ENCODE peak calls at places on chromosomes 12 and 14, in seven cellular contexts. One of them, this sample, is unnamed.

GRCh38 chr12:126397071-126397571 is 1331.9 kb downstream of the AACS start:
- DNase-seq in AG04450: no peak
- DNase-seq in astrocyte of the spinal cord: peak
- DNase-seq in PC-3: peak
- DNase-seq in ovary: no peak
- DNase-seq in CD4-positive, alpha-beta T cell: no peak
- DNase-seq in activated CD8-positive, alpha-beta T cell treated with anti-CD3 and anti-CD28 coated beads for 36 hours: no peak
- DNase-seq in this sample: peak

GRCh38 chr14:89330236-89331002 is 86.6 kb downstream of the FOXN3 start:
- DNase-seq in AG04450: peak
- DNase-seq in astrocyte of the spinal cord: peak
- DNase-seq in PC-3: no peak
- DNase-seq in ovary: peak
- DNase-seq in CD4-positive, alpha-beta T cell: no peak
- DNase-seq in activated CD8-positive, alpha-beta T cell treated with anti-CD3 and anti-CD28 coated beads for 36 hours: no peak
- DNase-seq in this sample: peak

GRCh38 chr14:60356921-60357550 is 108.0 kb downstream of the PPM1A start:
- DNase-seq in AG04450: no peak
- DNase-seq in astrocyte of the spinal cord: peak
- DNase-seq in PC-3: no peak
- DNase-seq in ovary: no peak
- DNase-seq in CD4-positive, alpha-beta T cell: no peak
- DNase-seq in activated CD8-positive, alpha-beta T cell treated with anti-CD3 and anti-CD28 coated beads for 36 hours: no peak
- DNase-seq in this sample: no peak

GRCh38 chr12:111596985-111597730 is 2.0 kb downstream of the ATXN2 start:
- DNase-seq in AG04450: no peak
- DNase-seq in astrocyte of the spinal cord: peak
- DNase-seq in PC-3: peak
- DNase-seq in ovary: peak
- DNase-seq in CD4-positive, alpha-beta T cell: no peak
- DNase-seq in activated CD8-positive, alpha-beta T cell treated with anti-CD3 and anti-CD28 coated beads for 36 hours: peak
- DNase-seq in this sample: no peak

GRCh38 chr14:103123634-103124500 is 606 bp downstream of the TNFAIP2 start:
- DNase-seq in AG04450: no peak
- DNase-seq in astrocyte of the spinal cord: no peak
- DNase-seq in PC-3: peak
- DNase-seq in ovary: peak
- DNase-seq in CD4-positive, alpha-beta T cell: no peak
- DNase-seq in activated CD8-positive, alpha-beta T cell treated with anti-CD3 and anti-CD28 coated beads for 36 hours: no peak
- DNase-seq in this sample: no peak

GRCh38 chr14:96077983-96078686 is 39.0 kb downstream of the C14orf132 start:
- DNase-seq in AG04450: no peak
- DNase-seq in astrocyte of the spinal cord: no peak
- DNase-seq in PC-3: no peak
- DNase-seq in ovary: no peak
- DNase-seq in CD4-positive, alpha-beta T cell: no peak
- DNase-seq in activated CD8-positive, alpha-beta T cell treated with anti-CD3 and anti-CD28 coated beads for 36 hours: no peak
- DNase-seq in this sample: no peak

GRCh38 chr14:39582028-39582654 is 149.9 kb upstream of the FBXO33 start:
- DNase-seq in AG04450: no peak
- DNase-seq in astrocyte of the spinal cord: no peak
- DNase-seq in PC-3: no peak
- DNase-seq in ovary: no peak
- DNase-seq in CD4-positive, alpha-beta T cell: no peak
- DNase-seq in activated CD8-positive, alpha-beta T cell treated with anti-CD3 and anti-CD28 coated beads for 36 hours: no peak
- DNase-seq in this sample: no peak

GRCh38 chr12:123971770-123972447 is 722 bp downstream of the CCDC92 start:
- DNase-seq in AG04450: no peak
- DNase-seq in astrocyte of the spinal cord: peak
- DNase-seq in PC-3: peak
- DNase-seq in ovary: peak
- DNase-seq in CD4-positive, alpha-beta T cell: peak
- DNase-seq in activated CD8-positive, alpha-beta T cell treated with anti-CD3 and anti-CD28 coated beads for 36 hours: peak
- DNase-seq in this sample: no peak

GRCh38 chr12:117022465-117022864 is 76.8 kb downstream of the TESC start:
- DNase-seq in AG04450: no peak
- DNase-seq in astrocyte of the spinal cord: no peak
- DNase-seq in PC-3: no peak
- DNase-seq in ovary: no peak
- DNase-seq in CD4-positive, alpha-beta T cell: no peak
- DNase-seq in activated CD8-positive, alpha-beta T cell treated with anti-CD3 and anti-CD28 coated beads for 36 hours: no peak
- DNase-seq in this sample: no peak
- TF ChIP-seq CTCF in AG04450: no peak
- TF ChIP-seq CTCF in astrocyte of the spinal cord: no peak
- TF ChIP-seq CTCF in PC-3: no peak
- TF ChIP-seq CTCF in ovary: no peak
- TF ChIP-seq CTCF in CD4-positive, alpha-beta T cell: no peak
- TF ChIP-seq CTCF in activated CD8-positive, alpha-beta T cell treated with anti-CD3 and anti-CD28 coated beads for 36 hours: no peak
- TF ChIP-seq CTCF in this sample: no peak

GRCh38 chr12:130969223-130969622 is 15.5 kb downstream of the ADGRD1 start:
- DNase-seq in AG04450: no peak
- DNase-seq in astrocyte of the spinal cord: no peak
- DNase-seq in PC-3: no peak
- DNase-seq in ovary: no peak
- DNase-seq in CD4-positive, alpha-beta T cell: no peak
- DNase-seq in activated CD8-positive, alpha-beta T cell treated with anti-CD3 and anti-CD28 coated beads for 36 hours: no peak
- DNase-seq in this sample: no peak
- TF ChIP-seq CTCF in AG04450: no peak
- TF ChIP-seq CTCF in astrocyte of the spinal cord: no peak
- TF ChIP-seq CTCF in PC-3: no peak
- TF ChIP-seq CTCF in ovary: no peak
- TF ChIP-seq CTCF in CD4-positive, alpha-beta T cell: no peak
- TF ChIP-seq CTCF in activated CD8-positive, alpha-beta T cell treated with anti-CD3 and anti-CD28 coated beads for 36 hours: no peak
- TF ChIP-seq CTCF in this sample: no peak

GRCh38 chr12:56315626-56316473 is at the start of gene CNPY2:
- DNase-seq in AG04450: peak
- DNase-seq in astrocyte of the spinal cord: peak
- DNase-seq in PC-3: peak
- DNase-seq in ovary: peak
- DNase-seq in CD4-positive, alpha-beta T cell: peak
- DNase-seq in activated CD8-positive, alpha-beta T cell treated with anti-CD3 and anti-CD28 coated beads for 36 hours: peak
- DNase-seq in this sample: peak
- TF ChIP-seq CTCF in AG04450: no peak
- TF ChIP-seq CTCF in astrocyte of the spinal cord: no peak
- TF ChIP-seq CTCF in PC-3: peak
- TF ChIP-seq CTCF in ovary: no peak
- TF ChIP-seq CTCF in CD4-positive, alpha-beta T cell: no peak
- TF ChIP-seq CTCF in activated CD8-positive, alpha-beta T cell treated with anti-CD3 and anti-CD28 coated beads for 36 hours: no peak
- TF ChIP-seq CTCF in this sample: no peak

GRCh38 chr12:68013181-68013580 is 23.9 kb downstream of the IFNG-AS1 start:
- DNase-seq in AG04450: no peak
- DNase-seq in astrocyte of the spinal cord: no peak
- DNase-seq in PC-3: no peak
- DNase-seq in ovary: no peak
- DNase-seq in CD4-positive, alpha-beta T cell: no peak
- DNase-seq in activated CD8-positive, alpha-beta T cell treated with anti-CD3 and anti-CD28 coated beads for 36 hours: no peak
- DNase-seq in this sample: no peak
- TF ChIP-seq CTCF in AG04450: no peak
- TF ChIP-seq CTCF in astrocyte of the spinal cord: no peak
- TF ChIP-seq CTCF in PC-3: no peak
- TF ChIP-seq CTCF in ovary: no peak
- TF ChIP-seq CTCF in CD4-positive, alpha-beta T cell: no peak
- TF ChIP-seq CTCF in activated CD8-positive, alpha-beta T cell treated with anti-CD3 and anti-CD28 coated beads for 36 hours: no peak
- TF ChIP-seq CTCF in this sample: no peak

GRCh38 chr14:52012635-52013034 is 23.3 kb downstream of the RTRAF start:
- DNase-seq in AG04450: no peak
- DNase-seq in astrocyte of the spinal cord: peak
- DNase-seq in PC-3: no peak
- DNase-seq in ovary: peak
- DNase-seq in CD4-positive, alpha-beta T cell: no peak
- DNase-seq in activated CD8-positive, alpha-beta T cell treated with anti-CD3 and anti-CD28 coated beads for 36 hours: no peak
- DNase-seq in this sample: no peak

GRCh38 chr14:52014601-52015267 is 25.4 kb downstream of the RTRAF start:
- DNase-seq in AG04450: no peak
- DNase-seq in astrocyte of the spinal cord: no peak
- DNase-seq in PC-3: no peak
- DNase-seq in ovary: no peak
- DNase-seq in CD4-positive, alpha-beta T cell: no peak
- DNase-seq in activated CD8-positive, alpha-beta T cell treated with anti-CD3 and anti-CD28 coated beads for 36 hours: no peak
- DNase-seq in this sample: no peak

GRCh38 chr14:52011557-52011956 is 22.2 kb downstream of the RTRAF start:
- DNase-seq in AG04450: no peak
- DNase-seq in astrocyte of the spinal cord: no peak
- DNase-seq in PC-3: no peak
- DNase-seq in ovary: no peak
- DNase-seq in CD4-positive, alpha-beta T cell: no peak
- DNase-seq in activated CD8-positive, alpha-beta T cell treated with anti-CD3 and anti-CD28 coated beads for 36 hours: no peak
- DNase-seq in this sample: no peak

GRCh38 chr14:52015411-52016030 is 26.2 kb downstream of the RTRAF start:
- DNase-seq in AG04450: no peak
- DNase-seq in astrocyte of the spinal cord: peak
- DNase-seq in PC-3: peak
- DNase-seq in ovary: no peak
- DNase-seq in CD4-positive, alpha-beta T cell: no peak
- DNase-seq in activated CD8-positive, alpha-beta T cell treated with anti-CD3 and anti-CD28 coated beads for 36 hours: peak
- DNase-seq in this sample: no peak

GRCh38 chr14:52013984-52014600 is 24.7 kb downstream of the RTRAF start:
- DNase-seq in AG04450: no peak
- DNase-seq in astrocyte of the spinal cord: no peak
- DNase-seq in PC-3: peak
- DNase-seq in ovary: no peak
- DNase-seq in CD4-positive, alpha-beta T cell: no peak
- DNase-seq in activated CD8-positive, alpha-beta T cell treated with anti-CD3 and anti-CD28 coated beads for 36 hours: peak
- DNase-seq in this sample: no peak
- TF ChIP-seq CTCF in AG04450: peak
- TF ChIP-seq CTCF in astrocyte of the spinal cord: peak
- TF ChIP-seq CTCF in PC-3: peak
- TF ChIP-seq CTCF in ovary: no peak
- TF ChIP-seq CTCF in CD4-positive, alpha-beta T cell: no peak
- TF ChIP-seq CTCF in activated CD8-positive, alpha-beta T cell treated with anti-CD3 and anti-CD28 coated beads for 36 hours: peak
- TF ChIP-seq CTCF in this sample: no peak

DNA sequence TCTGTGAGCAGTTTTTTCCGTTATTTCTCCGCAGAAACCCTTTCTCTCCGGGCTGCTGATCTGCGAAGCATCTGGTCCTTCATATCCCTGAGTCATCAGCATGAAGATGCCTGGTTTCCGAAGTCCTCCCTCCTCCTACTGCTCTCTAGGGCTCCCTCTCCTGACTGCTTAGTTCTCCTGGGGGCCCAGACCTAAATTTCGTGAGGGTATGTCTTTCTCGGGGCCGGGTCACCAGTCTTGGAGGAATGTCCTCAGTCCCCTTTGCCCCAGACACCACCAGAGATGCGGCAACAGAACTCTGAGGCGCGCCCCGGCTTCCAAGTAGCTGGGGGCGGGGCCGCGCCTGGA is 622 bp upstream of the BICDL1 start:
- DNase-seq in AG04450: peak
- DNase-seq in astrocyte of the spinal cord: peak
- DNase-seq in PC-3: no peak
- DNase-seq in ovary: no peak
- DNase-seq in CD4-positive, alpha-beta T cell: no peak
- DNase-seq in activated CD8-positive, alpha-beta T cell treated with anti-CD3 and anti-CD28 coated beads for 36 hours: no peak
- DNase-seq in this sample: no peak
- TF ChIP-seq CTCF in AG04450: peak
- TF ChIP-seq CTCF in astrocyte of the spinal cord: peak
- TF ChIP-seq CTCF in PC-3: peak
- TF ChIP-seq CTCF in ovary: no peak
- TF ChIP-seq CTCF in CD4-positive, alpha-beta T cell: peak
- TF ChIP-seq CTCF in activated CD8-positive, alpha-beta T cell treated with anti-CD3 and anti-CD28 coated beads for 36 hours: peak
- TF ChIP-seq CTCF in this sample: no peak

GRCh38 chr12:7026854-7027253 is 8.6 kb upstream of the LPCAT3 start:
- DNase-seq in AG04450: no peak
- DNase-seq in astrocyte of the spinal cord: no peak
- DNase-seq in PC-3: no peak
- DNase-seq in ovary: no peak
- DNase-seq in CD4-positive, alpha-beta T cell: no peak
- DNase-seq in activated CD8-positive, alpha-beta T cell treated with anti-CD3 and anti-CD28 coated beads for 36 hours: no peak
- DNase-seq in this sample: no peak
- TF ChIP-seq CTCF in AG04450: no peak
- TF ChIP-seq CTCF in astrocyte of the spinal cord: no peak
- TF ChIP-seq CTCF in PC-3: no peak
- TF ChIP-seq CTCF in ovary: no peak
- TF ChIP-seq CTCF in CD4-positive, alpha-beta T cell: no peak
- TF ChIP-seq CTCF in activated CD8-positive, alpha-beta T cell treated with anti-CD3 and anti-CD28 coated beads for 36 hours: no peak
- TF ChIP-seq CTCF in this sample: no peak

DNA sequence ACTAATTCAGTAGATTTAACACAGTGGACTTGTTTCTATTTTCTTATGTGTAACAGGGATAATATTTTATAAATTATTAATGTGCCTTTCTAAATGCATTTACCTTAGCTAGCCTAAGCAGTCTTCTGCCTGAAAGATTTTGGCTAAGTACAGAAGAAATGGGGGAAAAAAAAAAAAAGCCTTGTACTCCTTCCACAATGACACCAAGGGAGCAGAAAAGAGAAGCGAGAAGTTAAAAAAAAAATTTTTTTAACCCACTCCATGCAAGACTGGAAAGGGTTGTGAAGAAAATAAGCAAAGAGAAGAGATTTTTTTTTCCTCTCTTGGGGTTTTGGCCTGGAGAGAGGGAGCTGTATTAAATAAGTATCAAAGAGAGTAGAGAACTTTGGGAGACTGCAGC is 28.7 kb downstream of the NELL2 start:
- DNase-seq in AG04450: no peak
- DNase-seq in astrocyte of the spinal cord: no peak
- DNase-seq in PC-3: no peak
- DNase-seq in ovary: no peak
- DNase-seq in CD4-positive, alpha-beta T cell: no peak
- DNase-seq in activated CD8-positive, alpha-beta T cell treated with anti-CD3 and anti-CD28 coated beads for 36 hours: no peak
- DNase-seq in this sample: no peak
- TF ChIP-seq CTCF in AG04450: no peak
- TF ChIP-seq CTCF in astrocyte of the spinal cord: no peak
- TF ChIP-seq CTCF in PC-3: no peak
- TF ChIP-seq CTCF in ovary: no peak
- TF ChIP-seq CTCF in CD4-positive, alpha-beta T cell: no peak
- TF ChIP-seq CTCF in activated CD8-positive, alpha-beta T cell treated with anti-CD3 and anti-CD28 coated beads for 36 hours: no peak
- TF ChIP-seq CTCF in this sample: no peak